ENCODE peak calls at places on chromosome 14, in four cellular contexts. One of them, this sample, is unnamed.

GRCh38 chr14:69043007-69043444 is 63.9 kb upstream of the ACTN1 start:
- DNase-seq in mesendoderm: no peak
- DNase-seq in H1: no peak
- DNase-seq in aorta: peak; percentile 89
- DNase-seq in this sample: peak; percentile 36

GRCh38 chr14:53108292-53108937 is 44.7 kb downstream of the DDHD1 start:
- DNase-seq in mesendoderm: no peak
- DNase-seq in H1: no peak
- DNase-seq in aorta: no peak
- DNase-seq in this sample: no peak

GRCh38 chr14:99191663-99192621 is 80.1 kb downstream of the BCL11B start:
- DNase-seq in mesendoderm: no peak
- DNase-seq in H1: no peak
- DNase-seq in aorta: peak; percentile 83
- DNase-seq in this sample: peak; percentile 67

GRCh38 chr14:63867926-63868921 is 15.4 kb downstream of the SYNE2 start:
- DNase-seq in mesendoderm: no peak
- DNase-seq in H1: no peak
- DNase-seq in aorta: no peak
- DNase-seq in this sample: no peak

GRCh38 chr14:80446356-80446755 is 235.1 kb upstream of the DIO2 start:
- DNase-seq in mesendoderm: no peak
- DNase-seq in H1: no peak
- DNase-seq in aorta: no peak
- DNase-seq in this sample: no peak

GRCh38 chr14:65287264-65288131 is 125.0 kb upstream of the FUT8 start:
- DNase-seq in mesendoderm: no peak
- DNase-seq in H1: no peak
- DNase-seq in aorta: no peak
- DNase-seq in this sample: no peak

GRCh38 chr14:99118946-99119345 is 153.1 kb downstream of the BCL11B start:
- DNase-seq in mesendoderm: no peak
- DNase-seq in H1: peak; percentile 41
- DNase-seq in aorta: no peak
- DNase-seq in this sample: no peak

GRCh38 chr14:68795602-68796417 is 2.9 kb upstream of the ZFP36L1 start:
- DNase-seq in mesendoderm: peak; percentile 97
- DNase-seq in H1: peak; percentile 86
- DNase-seq in aorta: peak; percentile 96
- DNase-seq in this sample: peak; percentile 92

GRCh38 chr14:70188608-70189540 is at the start of gene SLC8A3:
- DNase-seq in mesendoderm: peak; percentile 59
- DNase-seq in H1: peak; percentile 73
- DNase-seq in aorta: peak; percentile 74
- DNase-seq in this sample: no peak

GRCh38 chr14:31096255-31096654 is 70.1 kb upstream of the STRN3 start:
- DNase-seq in mesendoderm: no peak
- DNase-seq in H1: no peak
- DNase-seq in aorta: no peak
- DNase-seq in this sample: no peak

GRCh38 chr14:34331728-34332623 is 130.1 kb downstream of the SPTSSA start:
- DNase-seq in mesendoderm: peak; percentile 69
- DNase-seq in H1: peak; percentile 86
- DNase-seq in aorta: no peak
- DNase-seq in this sample: peak; percentile 43

GRCh38 chr14:53824061-53824460 is 132.6 kb downstream of the BMP4 start:
- DNase-seq in mesendoderm: no peak
- DNase-seq in H1: no peak
- DNase-seq in aorta: no peak
- DNase-seq in this sample: no peak

GRCh38 chr14:90510208-90510607 is 113.4 kb downstream of the CALM1 start:
- DNase-seq in mesendoderm: no peak
- DNase-seq in H1: no peak
- DNase-seq in aorta: no peak
- DNase-seq in this sample: no peak

GRCh38 chr14:21711360-21711961 is 37.8 kb upstream of the OR4E1 start:
- DNase-seq in mesendoderm: peak; percentile 46
- DNase-seq in H1: no peak
- DNase-seq in aorta: no peak
- DNase-seq in this sample: no peak

GRCh38 chr14:19917243-19917642 is 3.2 kb upstream of the OR4K5 start:
- DNase-seq in mesendoderm: no peak
- DNase-seq in H1: no peak
- DNase-seq in aorta: no peak
- DNase-seq in this sample: no peak

DNA sequence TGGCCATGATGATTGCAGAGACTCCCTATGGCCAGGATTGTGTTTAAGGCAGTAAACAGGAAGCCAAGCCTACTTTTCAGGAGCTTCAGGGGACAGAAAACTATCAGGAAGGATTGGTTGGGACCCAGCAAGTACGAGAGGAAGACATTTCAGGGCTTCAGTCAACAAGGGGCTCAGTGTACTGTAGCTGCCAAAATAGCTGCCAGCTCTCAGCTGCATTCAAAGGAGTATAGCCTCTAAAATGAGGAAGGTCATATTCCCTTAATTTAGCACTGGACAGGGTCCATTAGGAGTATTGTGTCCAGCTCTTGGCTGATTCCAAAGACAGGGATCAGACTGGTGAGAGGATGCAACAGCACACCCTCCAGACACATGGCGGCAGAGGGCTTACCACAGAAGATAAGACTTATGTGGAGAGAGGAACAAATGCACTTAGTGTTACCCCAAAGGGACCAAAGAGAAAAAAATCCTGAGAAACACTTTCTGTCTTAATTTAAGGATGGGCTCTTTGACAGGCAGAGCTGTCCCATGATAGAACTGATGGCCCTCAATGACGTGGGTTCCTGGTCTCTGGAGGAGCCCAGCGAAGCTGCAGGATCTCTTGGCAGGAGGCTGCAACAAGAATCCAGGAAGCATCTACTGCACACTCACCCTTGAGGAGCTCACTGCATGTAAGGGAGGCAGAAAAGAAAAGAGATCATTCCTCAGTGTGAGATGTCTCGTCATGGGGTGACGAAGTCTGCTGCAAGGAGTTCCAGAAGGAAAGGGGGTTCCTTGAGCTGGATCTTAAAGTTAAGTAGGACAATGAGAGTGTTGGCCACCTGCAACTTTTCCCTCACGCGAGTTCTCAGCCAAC is 14.8 kb downstream of the BDKRB1 start:
- DNase-seq in mesendoderm: no peak
- DNase-seq in H1: peak; percentile 19
- DNase-seq in aorta: no peak
- DNase-seq in this sample: no peak
- H3K27ac ChIP-seq in mesendoderm: no peak overlapping the region
- H3K27ac ChIP-seq in H1: no peak overlapping the region
- H3K27ac ChIP-seq in aorta: no peak overlapping the region
- H3K27ac ChIP-seq in this sample: no peak overlapping the region

DNA sequence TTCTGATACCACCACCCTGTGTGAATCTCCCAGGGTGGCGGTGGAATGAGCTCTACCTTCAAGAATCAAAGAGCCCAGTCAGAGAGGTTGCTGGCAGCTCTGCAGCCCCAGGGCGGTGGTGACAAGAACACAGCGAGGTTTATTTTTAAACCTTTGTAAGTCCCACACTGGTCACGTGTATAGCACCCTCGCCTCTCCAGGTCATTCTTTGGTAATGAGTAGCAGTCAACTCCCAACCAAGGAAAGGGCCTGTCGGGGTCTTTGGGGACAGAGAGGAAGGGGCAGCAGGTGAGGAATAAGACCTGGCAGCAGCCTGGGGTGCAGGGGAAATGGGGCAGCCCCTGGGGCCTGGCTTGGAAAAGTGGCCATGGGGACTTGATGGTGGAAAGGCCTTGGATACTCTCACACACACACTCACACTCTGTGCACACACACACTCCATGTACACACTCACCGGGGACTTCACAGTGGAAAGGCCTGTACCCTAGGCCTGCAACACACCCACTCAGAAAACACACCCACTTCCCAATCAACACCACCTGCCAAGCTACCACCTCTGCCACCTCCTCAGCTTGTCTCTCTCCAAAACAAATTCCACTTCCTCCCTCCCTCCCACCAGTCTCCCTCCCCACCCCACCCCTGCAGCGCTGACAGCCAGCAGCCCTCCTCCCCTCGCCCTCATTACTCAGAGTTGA is 178.5 kb downstream of the DPF3 start:
- DNase-seq in mesendoderm: no peak
- DNase-seq in H1: no peak
- DNase-seq in aorta: no peak
- DNase-seq in this sample: peak; percentile 40
- H3K27ac ChIP-seq in mesendoderm: no peak overlapping the region
- H3K27ac ChIP-seq in H1: no peak overlapping the region
- H3K27ac ChIP-seq in aorta: no peak overlapping the region
- H3K27ac ChIP-seq in this sample: peak overlapping the region; percentile 85

DNA sequence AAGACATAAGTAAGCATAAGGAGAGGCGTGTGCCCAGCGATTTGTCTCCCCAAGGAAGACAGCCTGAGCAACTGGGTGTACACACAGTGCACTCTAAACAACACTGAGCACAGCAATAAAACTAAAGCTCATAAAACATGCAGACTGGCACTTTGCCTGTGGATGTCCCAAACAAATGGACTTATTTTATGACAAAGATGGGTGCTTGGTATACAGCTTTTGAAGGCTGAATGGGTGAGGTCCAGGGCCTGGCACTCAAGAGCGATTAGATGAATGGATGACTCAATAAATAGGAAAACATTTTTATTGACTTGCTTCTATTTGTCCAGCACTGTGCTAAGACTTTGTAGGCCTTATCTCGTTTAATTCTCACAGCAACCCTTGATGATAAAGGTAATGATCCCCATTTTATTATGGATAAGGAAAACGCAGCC is 28.5 kb downstream of the LGMN start:
- DNase-seq in mesendoderm: no peak
- DNase-seq in H1: no peak
- DNase-seq in aorta: no peak
- DNase-seq in this sample: no peak
- H3K27ac ChIP-seq in mesendoderm: no peak overlapping the region
- H3K27ac ChIP-seq in H1: no peak overlapping the region
- H3K27ac ChIP-seq in aorta: no peak overlapping the region
- H3K27ac ChIP-seq in this sample: peak overlapping the region; percentile 29

GRCh38 chr14:23069413-23069806 is 12.1 kb upstream of the CDH24 start:
- DNase-seq in mesendoderm: no peak
- DNase-seq in H1: no peak
- DNase-seq in aorta: no peak
- DNase-seq in this sample: no peak

GRCh38 chr14:23071244-23071974 is 14.1 kb upstream of the CDH24 start:
- DNase-seq in mesendoderm: peak; percentile 99
- DNase-seq in H1: peak; percentile 83
- DNase-seq in aorta: peak; percentile 91
- DNase-seq in this sample: peak; percentile 87

GRCh38 chr14:23071975-23072539 is 14.7 kb upstream of the CDH24 start:
- DNase-seq in mesendoderm: peak; percentile 91
- DNase-seq in H1: no peak
- DNase-seq in aorta: no peak
- DNase-seq in this sample: no peak

GRCh38 chr14:23068792-23069412 is 11.6 kb upstream of the CDH24 start:
- DNase-seq in mesendoderm: peak; percentile 97
- DNase-seq in H1: peak; percentile 85
- DNase-seq in aorta: peak; percentile 82
- DNase-seq in this sample: peak; percentile 87

DNA sequence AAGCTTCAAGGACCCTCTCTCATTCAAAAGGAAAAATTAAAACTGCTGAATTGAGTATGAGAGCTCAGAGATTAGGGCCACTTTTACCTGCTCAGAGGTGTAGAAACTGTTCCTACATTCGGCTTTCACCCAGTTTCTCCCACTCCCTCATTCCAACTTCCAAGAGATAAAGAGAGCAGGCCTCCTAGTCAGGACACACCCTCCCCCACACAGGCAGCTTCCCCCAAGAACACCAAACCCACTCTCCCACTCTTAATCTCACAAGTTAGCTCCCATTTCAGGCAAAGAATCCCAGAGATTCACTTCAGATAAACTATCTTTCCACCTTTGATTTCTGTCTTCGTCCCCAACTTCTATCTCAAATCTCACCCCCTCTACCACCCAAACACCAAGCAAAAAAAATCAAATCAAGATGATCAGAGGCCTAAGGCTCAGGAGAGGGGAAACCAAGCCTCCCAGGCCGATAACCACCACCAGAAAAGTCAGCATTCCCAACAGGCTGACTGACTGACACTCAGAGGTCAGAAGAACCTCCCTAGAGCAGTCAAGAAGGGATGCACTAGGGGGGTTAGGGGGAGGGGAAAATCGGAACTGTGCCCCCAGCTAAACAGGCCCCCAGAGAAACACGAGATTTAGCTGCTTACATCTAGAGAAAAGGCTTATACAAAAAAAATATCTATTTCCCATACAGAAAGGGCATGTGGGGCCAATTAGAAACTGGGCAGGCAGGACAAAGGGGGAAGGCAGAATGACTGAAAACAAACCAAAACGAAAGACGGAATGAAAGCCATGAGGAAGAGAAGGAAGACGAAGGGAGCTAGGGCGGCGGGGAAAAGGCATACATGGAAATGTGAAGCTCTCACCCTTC is 13.2 kb upstream of the CDH24 start:
- DNase-seq in mesendoderm: peak; percentile 66
- DNase-seq in H1: no peak
- DNase-seq in aorta: no peak
- DNase-seq in this sample: no peak
- H3K27ac ChIP-seq in mesendoderm: peak overlapping the region; percentile 91
- H3K27ac ChIP-seq in H1: peak overlapping the region; percentile 86
- H3K27ac ChIP-seq in aorta: no peak overlapping the region
- H3K27ac ChIP-seq in this sample: peak overlapping the region; percentile 82

DNA sequence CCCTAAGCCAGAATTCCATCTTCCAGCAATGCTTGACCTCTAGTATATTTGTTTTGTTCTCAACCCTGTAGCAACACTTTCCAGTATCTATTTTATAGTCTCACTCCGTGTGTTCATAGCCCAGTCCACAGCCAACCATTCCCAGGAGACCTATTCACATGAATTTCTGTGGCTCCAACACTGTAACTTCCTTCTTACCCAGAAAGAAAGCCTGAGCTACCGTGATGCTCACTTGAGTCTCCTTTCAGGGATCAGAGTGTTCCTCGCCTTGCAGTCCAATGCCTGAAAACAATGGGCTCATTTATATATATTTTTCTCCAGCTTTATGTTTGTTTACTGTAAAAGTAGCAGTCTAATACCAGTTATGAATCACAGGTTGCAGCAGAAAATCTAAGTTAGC is 645.0 kb upstream of the NOVA1 start:
- DNase-seq in mesendoderm: no peak
- DNase-seq in H1: no peak
- DNase-seq in aorta: no peak
- DNase-seq in this sample: no peak
- H3K27ac ChIP-seq in mesendoderm: no peak overlapping the region
- H3K27ac ChIP-seq in H1: no peak overlapping the region
- H3K27ac ChIP-seq in aorta: no peak overlapping the region
- H3K27ac ChIP-seq in this sample: no peak overlapping the region

This sample was measured in heart right ventricle.